ENCODE peak calls at places on chromosomes 5 and 9, in ten cellular contexts. E, U, N, S, H, M, I, W, T and O are unnamed samples.

GRCh38 chr9:131865446-131866195 is 125.7 kb upstream of the RAPGEF1 start:
- DNase-seq in E (no peak), U (no peak), N (no peak), S (no peak), H (no peak), M (no peak), I (no peak), W (no peak), T (no peak), O (no peak)

GRCh38 chr9:134167530-134167931 is 3.2 kb upstream of the RNU6ATAC start:
- DNase-seq in E (no peak), U (no peak), N (no peak), S (no peak), H (no peak), M (peak), I (no peak), W (no peak), T (no peak), O (no peak)

GRCh38 chr5:434443-435146 is 8.4 kb upstream of the EXOC3 start:
- DNase-seq in E (no peak), U (no peak), N (no peak), S (no peak), H (no peak), M (no peak), I (no peak), W (no peak), T (peak), O (no peak)

GRCh38 chr9:33101104-33101951 is 24.9 kb upstream of the SMU1 start:
- DNase-seq in E (no peak), U (no peak), N (no peak), S (peak), H (no peak), M (no peak), I (peak), W (no peak), T (no peak), O (no peak)

GRCh38 chr9:33378121-33378795 is 24.1 kb downstream of the AQP7 start:
- DNase-seq in E (no peak), U (no peak), N (no peak), S (no peak), H (no peak), M (no peak), I (no peak), W (no peak), T (peak), O (no peak)

GRCh38 chr9:33263131-33263935 is 1.2 kb downstream of the BAG1 start:
- DNase-seq in E (no peak), U (no peak), N (no peak), S (peak), H (peak), M (no peak), I (no peak), W (no peak), T (no peak), O (no peak)

GRCh38 chr5:142861011-142861410 is 90.8 kb downstream of the ARHGAP26 start:
- DNase-seq in E (no peak), U (no peak), N (no peak), S (no peak), H (no peak), M (no peak), I (no peak), W (no peak), T (no peak), O (no peak)

GRCh38 chr5:32320576-32320975 is 7.8 kb upstream of the MTMR12 start:
- DNase-seq in E (no peak), U (no peak), N (no peak), S (no peak), H (no peak), M (no peak), I (no peak), W (no peak), T (no peak), O (no peak)

GRCh38 chr5:79990598-79991507 is at the start of gene MTX3:
- DNase-seq in E (peak), U (peak), N (peak), S (peak), H (peak), M (peak), I (peak), W (peak), T (peak), O (peak)

GRCh38 chr9:97889941-97890557 is 32.3 kb downstream of the TRMO start:
- DNase-seq in E (no peak), U (peak), N (peak), S (peak), H (peak), M (no peak), I (peak), W (no peak), T (no peak), O (no peak)

GRCh38 chr9:126526218-126527108 is 87.3 kb upstream of the LMX1B start:
- DNase-seq in E (no peak), U (no peak), N (no peak), S (no peak), H (no peak), M (no peak), I (peak), W (no peak), T (no peak), O (no peak)

GRCh38 chr9:88826651-88827245 is 164.5 kb upstream of the S1PR3 start:
- DNase-seq in E (no peak), U (no peak), N (no peak), S (peak), H (no peak), M (peak), I (no peak), W (no peak), T (no peak), O (no peak)

GRCh38 chr9:109482391-109482916 is 15.7 kb downstream of the PTPN3 start:
- DNase-seq in E (no peak), U (no peak), N (no peak), S (no peak), H (no peak), M (no peak), I (no peak), W (no peak), T (no peak), O (no peak)

GRCh38 chr5:159005062-159005461 is 94.7 kb downstream of the EBF1 start:
- DNase-seq in E (no peak), U (no peak), N (no peak), S (no peak), H (no peak), M (no peak), I (no peak), W (no peak), T (no peak), O (no peak)

GRCh38 chr5:78908173-78908901 is 76.8 kb downstream of the ARSB start:
- DNase-seq in E (no peak), U (no peak), N (no peak), S (peak), H (no peak), M (peak), I (peak), W (no peak), T (peak), O (peak)

GRCh38 chr9:133658442-133659431 is 22.6 kb downstream of the DBH start:
- DNase-seq in E (no peak), U (no peak), N (peak), S (peak), H (no peak), M (no peak), I (peak), W (no peak), T (no peak), O (no peak)

GRCh38 chr9:86099695-86100364 is 472 bp upstream of the GOLM1 start:
- DNase-seq in E (no peak), U (no peak), N (no peak), S (peak), H (peak), M (no peak), I (peak), W (no peak), T (no peak), O (no peak)

GRCh38 chr5:28766565-28767158 is 1728.3 kb upstream of the CDH9 start:
- DNase-seq in E (no peak), U (no peak), N (peak), S (peak), H (peak), M (no peak), I (no peak), W (no peak), T (no peak), O (no peak)

GRCh38 chr9:83986765-83987401 is 6.3 kb downstream of the RMI1 start:
- DNase-seq in E (no peak), U (peak), N (no peak), S (no peak), H (no peak), M (no peak), I (peak), W (no peak), T (no peak), O (no peak)

GRCh38 chr5:138148811-138149210 is 9.6 kb upstream of the NME5 start:
- DNase-seq in E (no peak), U (no peak), N (no peak), S (peak), H (no peak), M (no peak), I (no peak), W (no peak), T (no peak), O (no peak)

GRCh38 chr5:73796164-73797141 is 170.5 kb downstream of the ARHGEF28 start:
- DNase-seq in E (peak), U (no peak), N (no peak), S (peak), H (no peak), M (peak), I (peak), W (peak), T (no peak), O (no peak)

GRCh38 chr9:96051423-96051822 is 175.9 kb downstream of the ERCC6L2 start:
- DNase-seq in E (no peak), U (no peak), N (no peak), S (no peak), H (no peak), M (no peak), I (no peak), W (no peak), T (no peak), O (no peak)

GRCh38 chr5:137735531-137736284 is at the start of gene KLHL3:
- DNase-seq in E (no peak), U (peak), N (no peak), S (peak), H (peak), M (no peak), I (peak), W (no peak), T (peak), O (no peak)

GRCh38 chr9:89730715-89731114 is 125.9 kb downstream of the GADD45G start:
- DNase-seq in E (no peak), U (no peak), N (peak), S (no peak), H (no peak), M (no peak), I (peak), W (no peak), T (no peak), O (no peak)

GRCh38 chr9:36877239-36877638 is 156.8 kb downstream of the PAX5 start:
- DNase-seq in E (no peak), U (no peak), N (no peak), S (no peak), H (no peak), M (no peak), I (no peak), W (peak), T (no peak), O (no peak)

GRCh38 chr5:54176066-54176835 is 134.1 kb downstream of the ARL15 start:
- DNase-seq in E (no peak), U (no peak), N (no peak), S (no peak), H (no peak), M (no peak), I (no peak), W (no peak), T (no peak), O (no peak)

GRCh38 chr9:86281577-86282076 is 711 bp downstream of the ISCA1 start:
- DNase-seq in E (no peak), U (no peak), N (no peak), S (no peak), H (no peak), M (no peak), I (no peak), W (peak), T (no peak), O (no peak)

GRCh38 chr5:122702524-122702875 is 72.4 kb upstream of the SNX2 start:
- DNase-seq in E (no peak), U (no peak), N (no peak), S (no peak), H (no peak), M (no peak), I (no peak), W (no peak), T (no peak), O (no peak)

GRCh38 chr9:99721898-99722297 is 99.8 kb upstream of the NR4A3 start:
- DNase-seq in E (no peak), U (no peak), N (no peak), S (no peak), H (no peak), M (no peak), I (no peak), W (no peak), T (no peak), O (no peak)

GRCh38 chr5:107401470-107402085 is 269.2 kb downstream of the EFNA5 start:
- DNase-seq in E (no peak), U (no peak), N (no peak), S (no peak), H (no peak), M (no peak), I (no peak), W (no peak), T (no peak), O (no peak)

GRCh38 chr9:36407122-36407723 is 7.2 kb upstream of the RNF38 start:
- DNase-seq in E (no peak), U (peak), N (peak), S (peak), H (peak), M (no peak), I (peak), W (peak), T (no peak), O (no peak)

GRCh38 chr9:29575219-29575618 is 2001.9 kb upstream of the C9orf72 start:
- DNase-seq in E (no peak), U (no peak), N (no peak), S (no peak), H (no peak), M (no peak), I (no peak), W (no peak), T (no peak), O (no peak)

GRCh38 chr5:55104036-55104767 is 1.8 kb downstream of the GZMA start:
- DNase-seq in E (no peak), U (no peak), N (no peak), S (no peak), H (no peak), M (no peak), I (no peak), W (no peak), T (no peak), O (no peak)

GRCh38 chr9:37938121-37938906 is 34.4 kb upstream of the SLC25A51 start:
- DNase-seq in E (no peak), U (no peak), N (peak), S (peak), H (no peak), M (peak), I (no peak), W (no peak), T (no peak), O (no peak)

GRCh38 chr5:79962580-79963222 is 28.4 kb downstream of the MTX3 start:
- DNase-seq in E (no peak), U (no peak), N (no peak), S (no peak), H (no peak), M (no peak), I (no peak), W (no peak), T (no peak), O (no peak)

GRCh38 chr5:1536298-1537165 is 12.8 kb upstream of the LPCAT1 start:
- DNase-seq in E (no peak), U (peak), N (no peak), S (peak), H (peak), M (no peak), I (no peak), W (peak), T (peak), O (peak)

GRCh38 chr9:35179347-35180271 is 17.8 kb downstream of the UNC13B start:
- DNase-seq in E (no peak), U (no peak), N (no peak), S (no peak), H (no peak), M (no peak), I (peak), W (no peak), T (no peak), O (no peak)

GRCh38 chr5:64789457-64789856 is 20.7 kb downstream of the CWC27 start:
- DNase-seq in E (no peak), U (no peak), N (no peak), S (peak), H (no peak), M (peak), I (no peak), W (no peak), T (no peak), O (no peak)

GRCh38 chr5:139037732-139038131 is 160.4 kb downstream of the SIL1 start:
- DNase-seq in E (no peak), U (no peak), N (no peak), S (no peak), H (no peak), M (no peak), I (no peak), W (no peak), T (no peak), O (no peak)

GRCh38 chr5:150428106-150428876 is 15.6 kb upstream of the CD74 start:
- DNase-seq in E (no peak), U (no peak), N (no peak), S (peak), H (no peak), M (no peak), I (peak), W (no peak), T (no peak), O (no peak)

GRCh38 chr5:150431048-150431447 is 18.3 kb upstream of the CD74 start:
- DNase-seq in E (no peak), U (no peak), N (no peak), S (no peak), H (no peak), M (no peak), I (no peak), W (no peak), T (no peak), O (no peak)

GRCh38 chr5:150431574-150431973 is 18.0 kb downstream of the RPS14 start:
- DNase-seq in E (no peak), U (no peak), N (no peak), S (no peak), H (peak), M (no peak), I (no peak), W (no peak), T (no peak), O (no peak)

GRCh38 chr5:150429410-150429873 is 16.7 kb upstream of the CD74 start:
- DNase-seq in E (no peak), U (no peak), N (no peak), S (no peak), H (no peak), M (no peak), I (no peak), W (no peak), T (no peak), O (no peak)

DNA sequence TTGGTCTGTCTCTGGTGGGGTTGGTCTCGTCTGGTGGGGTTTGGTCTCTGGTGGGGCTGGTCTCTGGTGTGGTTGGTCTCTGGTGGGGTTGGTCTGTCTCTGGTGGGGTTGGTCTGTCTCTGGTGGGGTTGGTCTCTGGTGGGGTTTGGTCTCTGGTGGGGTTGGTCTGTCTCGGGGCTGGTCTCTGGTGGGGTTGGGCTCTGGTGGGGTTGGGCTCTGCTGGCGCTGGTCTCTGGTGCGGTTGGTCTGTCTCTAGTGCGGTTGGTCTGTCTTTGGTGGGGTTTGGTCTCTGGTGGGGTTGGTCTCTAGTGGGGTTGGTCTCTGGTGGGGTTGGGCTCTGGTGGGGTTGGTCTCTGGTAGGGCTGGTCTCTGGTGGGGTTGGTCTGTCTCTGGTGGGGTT is 16.3 kb upstream of the CD74 start:
- DNase-seq in E (no peak), U (no peak), N (no peak), S (no peak), H (no peak), M (no peak), I (no peak), W (no peak), T (no peak), O (no peak)
- H3K27ac ChIP-seq in E (no peak), U (no peak), N (no peak), S (no peak), H (no peak), M (no peak), I (no peak), W (no peak), T (no peak), O (no peak)

DNA sequence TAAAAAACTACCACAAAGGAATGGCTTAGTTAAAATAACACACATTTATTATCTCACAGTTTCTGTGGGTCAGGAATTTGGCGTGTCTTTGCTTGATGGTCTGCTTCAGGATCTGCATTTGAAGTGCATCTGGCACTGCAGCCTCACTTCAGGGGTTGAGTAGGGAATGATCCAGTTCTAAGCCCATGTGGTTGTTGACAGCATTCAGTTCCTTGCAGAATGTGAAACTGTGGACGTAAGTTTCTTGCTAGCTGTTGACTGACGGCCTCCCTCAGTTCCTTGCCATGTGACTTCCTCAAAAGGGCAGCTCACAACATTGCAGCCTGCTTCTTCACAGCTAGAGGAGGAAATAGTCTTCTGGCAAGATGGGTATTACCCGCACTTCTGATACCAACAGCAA is 2.1 kb upstream of the OGN start:
- DNase-seq in E (peak), U (peak), N (no peak), S (peak), H (peak), M (no peak), I (peak), W (peak), T (peak), O (peak)
- H3K4me3 ChIP-seq in E (peak), U (peak), N (no peak), S (no peak), H (peak), M (no peak), I (no peak), W (peak), T (peak), O (peak)

GRCh38 chr9:101566904-101567724 is 27.7 kb downstream of the PPP3R2 start:
- DNase-seq in E (no peak), U (peak), N (peak), S (peak), H (peak), M (no peak), I (peak), W (no peak), T (no peak), O (no peak)
- TF ChIP-seq CTCF in E (peak), U (peak), N (peak), S (peak), H (peak), M (peak), I (peak), W (peak), T (no peak), O (no peak)

DNA sequence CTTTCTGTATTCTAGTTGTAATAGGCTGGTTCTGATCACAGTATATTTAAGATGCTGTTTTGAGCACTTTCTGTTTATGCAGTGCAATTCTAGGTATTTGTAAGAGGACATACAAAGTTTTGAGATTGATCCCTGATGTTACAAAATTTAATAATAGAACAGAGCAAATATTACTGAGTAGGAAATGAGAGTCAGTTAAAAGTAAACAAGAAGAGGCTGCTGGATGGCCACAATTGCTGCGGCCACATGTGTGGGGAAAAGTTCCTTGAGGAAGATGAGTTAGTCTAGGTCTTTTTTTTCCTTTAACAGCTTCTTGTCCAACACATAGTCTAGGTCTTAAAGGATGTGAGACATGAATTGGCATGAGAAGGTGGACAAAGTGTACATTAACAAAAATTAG is 11.3 kb downstream of the EHMT1 start:
- DNase-seq in E (no peak), U (no peak), N (no peak), S (no peak), H (no peak), M (no peak), I (no peak), W (no peak), T (no peak), O (no peak)
- H3K27ac ChIP-seq in E (no peak), U (no peak), N (no peak), S (no peak), H (no peak), M (no peak), I (no peak), W (peak), T (no peak), O (no peak)